ENCODE peak calls at places on chromosomes 5 and 9, in ten cellular contexts. D, F, G, W, R, O, X, S, E and B are unnamed samples.

GRCh38 chr5:177478711-177479646 is 5.5 kb upstream of the DBN1 start:
- DNase-seq in X (peak), S (peak), W (peak), O (no peak), G (peak), E (no peak), R (peak), F (no peak), D (peak), B (no peak)

GRCh38 chr9:130156672-130157071 is 15.5 kb upstream of the NCS1 start:
- DNase-seq in E (no peak), O (no peak), R (no peak), W (no peak), G (no peak), F (no peak), X (no peak), D (peak), S (no peak), B (no peak)

GRCh38 chr5:148403344-148403743 is 19.6 kb downstream of the FBXO38 start:
- DNase-seq in R (no peak), D (no peak), F (no peak), E (no peak), X (no peak), G (no peak), O (no peak), S (no peak), W (no peak), B (no peak)

GRCh38 chr5:170427672-170428236 is 38.6 kb upstream of the KCNMB1 start:
- DNase-seq in W (no peak), E (no peak), D (no peak), G (peak), X (peak), R (no peak), S (no peak), O (no peak), F (no peak), B (no peak)

GRCh38 chr9:91164724-91165520 is 196.8 kb downstream of the AUH start:
- DNase-seq in E (peak), X (peak), D (peak), F (no peak), R (peak), O (peak), G (peak), W (peak), S (peak), B (no peak)

GRCh38 chr9:79580065-79580464 is 8.3 kb downstream of the TLE4 start:
- DNase-seq in O (no peak), E (no peak), D (no peak), R (no peak), G (no peak), S (no peak), X (no peak), F (no peak), W (no peak), B (no peak)

GRCh38 chr5:2750758-2751464 is 566 bp downstream of the IRX2 start:
- DNase-seq in O (no peak), R (no peak), E (no peak), S (no peak), X (no peak), W (no peak), F (no peak), D (no peak), G (no peak), B (no peak)

GRCh38 chr9:69122391-69123141 is 51.5 kb upstream of the TJP2 start:
- DNase-seq in R (peak), E (no peak), D (peak), F (no peak), X (peak), S (no peak), O (no peak), G (no peak), W (no peak), B (no peak)

GRCh38 chr9:3526166-3526902 is 533 bp upstream of the RFX3 start:
- DNase-seq in X (peak), D (peak), E (peak), G (peak), S (peak), R (peak), O (peak), F (no peak), W (peak), B (peak)

GRCh38 chr5:151694035-151694485 is 7.3 kb upstream of the SPARC start:
- DNase-seq in R (no peak), W (no peak), G (no peak), D (no peak), O (no peak), F (no peak), S (no peak), X (no peak), E (no peak), B (no peak)

GRCh38 chr5:1445895-1446601 is 808 bp upstream of the SLC6A3 start:
- DNase-seq in F (no peak), E (no peak), R (no peak), O (no peak), G (no peak), D (peak), S (no peak), W (no peak), X (peak), B (no peak)

GRCh38 chr9:127522727-127523126 is 71.4 kb downstream of the LRSAM1 start:
- DNase-seq in W (no peak), O (no peak), G (no peak), X (no peak), E (no peak), F (no peak), R (no peak), S (no peak), D (no peak), B (no peak)

GRCh38 chr5:58477760-58478159 is 13.5 kb upstream of the GAPT start:
- DNase-seq in E (no peak), X (peak), O (no peak), W (no peak), S (no peak), G (no peak), D (no peak), R (no peak), F (no peak), B (no peak)

GRCh38 chr9:133107245-133107722 is 13.8 kb downstream of the RALGDS start:
- DNase-seq in W (no peak), X (no peak), G (no peak), R (no peak), S (peak), D (no peak), E (no peak), O (no peak), F (no peak), B (no peak)

GRCh38 chr9:122016309-122016708 is 76.8 kb downstream of the TTLL11 start:
- DNase-seq in X (no peak), O (no peak), G (no peak), D (no peak), W (no peak), F (no peak), S (no peak), R (no peak), E (no peak), B (no peak)

GRCh38 chr5:151158287-151158661 is 695 bp upstream of the ANXA6 start:
- DNase-seq in R (no peak), S (no peak), X (peak), G (no peak), D (no peak), E (no peak), F (no peak), W (no peak), O (no peak), B (no peak)

GRCh38 chr5:65103674-65104035 is 334.9 kb downstream of the CWC27 start:
- DNase-seq in F (no peak), R (no peak), X (no peak), O (no peak), G (no peak), S (no peak), E (no peak), W (no peak), D (no peak), B (no peak)

GRCh38 chr9:763692-764091 is 77.8 kb upstream of the DMRT1 start:
- DNase-seq in R (no peak), O (no peak), S (no peak), X (no peak), D (no peak), F (no peak), E (no peak), G (no peak), W (no peak), B (no peak)

GRCh38 chr9:764105-764524 is 77.4 kb upstream of the DMRT1 start:
- DNase-seq in F (peak), R (peak), D (peak), S (peak), G (peak), W (no peak), X (peak), O (peak), E (peak), B (no peak)

GRCh38 chr9:761793-762190 is 79.7 kb upstream of the DMRT1 start:
- DNase-seq in S (peak), E (no peak), W (no peak), R (no peak), X (no peak), F (no peak), G (no peak), O (no peak), D (no peak), B (no peak)

GRCh38 chr9:762217-762616 is 79.3 kb upstream of the DMRT1 start:
- DNase-seq in S (peak), D (no peak), E (no peak), G (no peak), X (no peak), O (no peak), W (no peak), R (no peak), F (no peak), B (no peak)

GRCh38 chr9:764986-765385 is 76.5 kb upstream of the DMRT1 start:
- DNase-seq in G (no peak), D (no peak), F (no peak), W (no peak), O (no peak), X (no peak), S (peak), E (no peak), R (no peak), B (no peak)
- TF ChIP-seq CTCF in G (no peak), D (no peak), F (no peak), W (no peak), O (no peak), X (no peak), S (no peak), E (no peak), R (no peak), B (no peak)

DNA sequence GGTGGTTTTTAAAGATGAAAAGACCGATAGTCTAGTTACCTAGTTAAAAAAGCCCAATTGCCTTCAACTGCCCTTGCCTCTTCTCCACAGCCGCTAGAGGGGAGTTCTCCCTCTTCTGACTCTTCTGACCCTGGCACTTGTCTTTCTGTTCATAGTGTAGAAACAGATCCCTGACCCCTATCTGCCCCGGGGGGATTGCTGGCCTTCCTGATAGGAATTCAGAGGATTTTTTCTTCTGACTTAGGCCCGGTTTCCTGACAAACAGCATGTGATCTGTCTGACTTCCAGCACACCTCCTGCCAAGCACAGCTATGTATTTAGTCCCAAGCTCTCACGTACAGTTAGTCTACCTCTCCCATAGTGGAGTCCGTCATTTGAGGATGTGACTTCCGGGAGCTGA is 5.0 kb upstream of the TMEM268 start:
- DNase-seq in X (peak), S (no peak), R (no peak), F (no peak), D (no peak), O (no peak), W (no peak), E (no peak), G (no peak), B (no peak)
- TF ChIP-seq CTCF in X (no peak), S (no peak), R (no peak), F (no peak), D (no peak), O (no peak), W (no peak), E (no peak), G (no peak), B (no peak)

GRCh38 chr5:10857333-10857723 is 96.3 kb upstream of the DAP start:
- DNase-seq in G (no peak), S (no peak), R (no peak), F (no peak), W (no peak), E (no peak), D (no peak), X (no peak), O (no peak), B (no peak)
- TF ChIP-seq CTCF in G (no peak), S (no peak), R (no peak), F (peak), W (peak), E (no peak), D (no peak), X (no peak), O (no peak), B (no peak)

GRCh38 chr5:38431242-38431853 is 125.1 kb downstream of the LIFR start:
- DNase-seq in W (no peak), S (no peak), X (peak), G (no peak), R (no peak), D (no peak), E (no peak), F (no peak), O (no peak), B (no peak)

GRCh38 chr5:38434981-38435710 is 121.3 kb downstream of the LIFR start:
- DNase-seq in E (no peak), G (no peak), S (no peak), F (no peak), O (no peak), D (no peak), R (peak), X (no peak), W (no peak), B (no peak)

GRCh38 chr5:38438757-38439156 is 117.7 kb downstream of the LIFR start:
- DNase-seq in G (no peak), O (no peak), X (no peak), E (no peak), R (no peak), F (no peak), D (no peak), W (no peak), S (no peak), B (no peak)

GRCh38 chr5:38433160-38433861 is 123.1 kb downstream of the LIFR start:
- DNase-seq in R (peak), F (no peak), W (no peak), S (peak), D (no peak), X (peak), O (no peak), G (peak), E (no peak), B (no peak)
- TF ChIP-seq CTCF in R (no peak), F (no peak), W (no peak), S (no peak), D (no peak), X (peak), O (no peak), G (no peak), E (no peak), B (no peak)

GRCh38 chr5:115541586-115541985 is 3.0 kb downstream of the FEM1C start:
- DNase-seq in D (no peak), S (no peak), R (peak), X (peak), O (no peak), W (no peak), F (no peak), E (no peak), G (no peak), B (no peak)
- TF ChIP-seq CTCF in D (no peak), S (no peak), R (no peak), X (peak), O (no peak), W (no peak), F (no peak), E (no peak), G (no peak), B (no peak)

DNA sequence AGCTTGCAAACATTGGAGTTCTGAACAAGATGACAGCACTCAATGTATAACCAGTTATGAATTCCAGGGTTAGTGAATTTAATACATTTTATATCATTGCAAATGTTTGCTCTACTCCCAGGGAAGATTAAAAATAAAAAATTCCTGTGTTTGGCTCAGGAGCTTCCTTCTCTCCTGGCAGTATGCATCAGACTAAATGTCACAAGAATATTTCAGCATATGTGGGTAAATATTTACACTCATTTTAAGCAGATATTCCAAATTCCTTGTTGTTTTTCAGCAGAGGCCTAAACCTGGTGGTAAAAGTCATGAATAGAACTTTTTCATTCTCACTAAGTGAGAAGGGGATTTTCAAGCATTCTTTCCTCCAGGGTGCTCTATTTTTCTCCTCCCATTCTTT is 180.8 kb upstream of the PAPPA start:
- DNase-seq in S (no peak), W (no peak), G (no peak), X (peak), O (no peak), R (no peak), E (no peak), D (no peak), F (no peak), B (no peak)
- TF ChIP-seq CTCF in S (no peak), W (no peak), G (no peak), X (no peak), O (no peak), R (no peak), E (no peak), D (no peak), F (no peak), B (no peak)

DNA sequence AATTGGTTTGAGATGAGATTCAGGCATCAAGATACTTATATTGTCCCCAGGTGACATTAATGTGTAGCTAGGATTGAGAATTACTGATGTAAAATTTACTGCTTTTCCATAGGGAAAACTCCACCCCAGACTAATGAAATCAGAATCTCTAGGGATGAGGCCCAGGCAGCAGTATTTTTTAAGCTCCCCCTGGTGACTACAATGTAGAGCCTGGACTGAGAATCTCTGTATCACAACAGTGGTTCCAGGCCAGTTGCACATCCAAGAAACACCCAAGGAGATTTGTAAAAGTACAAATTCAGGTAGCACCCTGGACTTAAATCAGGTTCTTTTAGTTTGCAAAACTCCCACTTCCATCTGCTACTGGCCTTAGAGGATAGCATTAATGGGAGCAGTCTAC is 185.7 kb downstream of the MARCHF11 start:
- DNase-seq in R (peak), G (no peak), F (no peak), D (no peak), E (no peak), W (no peak), S (no peak), X (peak), O (no peak), B (no peak)
- TF ChIP-seq CTCF in R (peak), G (peak), F (no peak), D (no peak), E (peak), W (no peak), S (no peak), X (peak), O (no peak), B (no peak)

GRCh38 chr5:56760723-56761122 is 54.6 kb upstream of the MAP3K1 start:
- DNase-seq in S (no peak), W (no peak), G (no peak), D (no peak), R (no peak), O (no peak), F (no peak), E (no peak), X (no peak), B (no peak)
- TF ChIP-seq CTCF in S (no peak), W (no peak), G (no peak), D (no peak), R (no peak), O (no peak), F (no peak), E (no peak), X (no peak), B (no peak)

GRCh38 chr5:7073666-7074065 is 322.3 kb upstream of the ADCY2 start:
- DNase-seq in D (no peak), S (no peak), W (no peak), X (no peak), R (no peak), E (no peak), F (no peak), G (no peak), O (no peak), B (no peak)

GRCh38 chr5:7074176-7074575 is 321.8 kb upstream of the ADCY2 start:
- DNase-seq in O (no peak), G (no peak), F (no peak), W (no peak), E (no peak), X (no peak), R (no peak), D (no peak), S (no peak), B (no peak)

GRCh38 chr5:7078090-7078489 is 317.8 kb upstream of the ADCY2 start:
- DNase-seq in F (no peak), W (no peak), E (no peak), O (no peak), D (no peak), S (no peak), X (no peak), G (no peak), R (no peak), B (no peak)

GRCh38 chr5:7080501-7080900 is 315.4 kb upstream of the ADCY2 start:
- DNase-seq in G (no peak), W (no peak), S (no peak), E (no peak), X (no peak), D (no peak), R (no peak), F (no peak), O (no peak), B (no peak)

DNA sequence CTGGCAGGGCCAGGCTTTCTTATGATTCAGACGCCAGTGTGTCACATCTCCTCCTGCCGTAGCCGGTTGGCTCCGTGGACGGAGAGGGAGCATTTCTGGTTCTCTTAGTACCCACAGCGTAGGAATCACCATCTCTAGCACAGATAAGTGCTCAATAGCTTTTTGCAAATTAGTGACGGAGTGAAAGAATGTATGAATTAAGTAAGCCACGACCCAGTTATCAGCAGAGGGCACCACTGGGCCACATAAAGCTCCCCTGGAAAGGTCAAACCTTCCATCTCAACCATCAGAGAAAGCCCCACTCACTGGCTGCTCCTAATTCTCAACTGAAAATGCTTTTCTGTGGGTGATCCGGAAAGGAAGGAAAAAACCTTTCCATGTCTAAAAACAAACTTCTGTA is 317.0 kb upstream of the ADCY2 start:
- DNase-seq in F (peak), R (no peak), S (no peak), X (no peak), E (no peak), G (no peak), W (no peak), D (no peak), O (no peak), B (no peak)
- TF ChIP-seq CTCF in F (peak), R (no peak), S (no peak), X (no peak), E (no peak), G (peak), W (no peak), D (no peak), O (no peak), B (no peak)

GRCh38 chr9:92761686-92762085 is 2.9 kb downstream of the BICD2 start:
- DNase-seq in R (no peak), X (no peak), F (no peak), O (no peak), D (no peak), S (no peak), G (no peak), E (no peak), W (no peak), B (no peak)

GRCh38 chr9:92764381-92764987 is at the start of gene BICD2:
- DNase-seq in E (no peak), X (no peak), R (no peak), D (no peak), W (peak), O (no peak), F (no peak), G (no peak), S (no peak), B (no peak)

GRCh38 chr9:92762196-92762595 is 2.4 kb downstream of the BICD2 start:
- DNase-seq in W (no peak), E (no peak), X (no peak), F (no peak), O (no peak), R (no peak), D (no peak), G (no peak), S (no peak), B (no peak)

GRCh38 chr9:92763721-92764380 is 782 bp downstream of the BICD2 start:
- DNase-seq in E (no peak), R (no peak), O (no peak), G (peak), S (peak), X (no peak), D (no peak), W (no peak), F (no peak), B (no peak)

GRCh38 chr9:92762781-92763708 is 1.6 kb downstream of the BICD2 start:
- DNase-seq in R (no peak), E (no peak), G (no peak), W (no peak), F (no peak), O (no peak), X (no peak), S (no peak), D (no peak), B (no peak)
- TF ChIP-seq CTCF in R (no peak), E (no peak), G (no peak), W (no peak), F (no peak), O (no peak), X (no peak), S (no peak), D (no peak), B (no peak)